ENCODE peak calls at places on chromosomes 16 and 17, in ten cellular contexts. X is DND-41, B is A549, T is endothelial cell of umbilical vein, V is mesendoderm, J is IMR-90, D is trophoblast cell, M is keratinocyte, L is GM23248, H is HCT116. C is an unnamed sample.

GRCh38 chr16:87951550-87952538 is 610 bp downstream of the BANP start:
- DNase-seq in X (peak; percentile 24), B (no peak), T (peak; percentile 35), V (peak; percentile 29), J (no peak), D (peak; percentile 31), M (no peak), L (peak; percentile 52), H (no peak), C (no peak)

GRCh38 chr17:4881761-4882555 is 17.4 kb upstream of the C17orf107 start:
- DNase-seq in X (peak; percentile 26), B (peak; percentile 71), T (peak; percentile 52), V (peak; percentile 72), J (peak; percentile 12), D (peak; percentile 82), M (no peak), L (peak; percentile 64), H (no peak), C (no peak)

GRCh38 chr16:72797606-72798005 is 250.3 kb downstream of the ZFHX3 start:
- DNase-seq in X (no peak), B (no peak), T (no peak), V (no peak), J (no peak), D (no peak), M (no peak), L (no peak), H (no peak), C (no peak)

GRCh38 chr17:40967581-40967980 is 833 bp upstream of the KRT39 start:
- DNase-seq in X (no peak), B (no peak), T (no peak), V (no peak), J (no peak), D (no peak), M (no peak), L (no peak), H (no peak), C (no peak)

GRCh38 chr16:15533386-15533785 is 99.0 kb downstream of the BMERB1 start:
- DNase-seq in X (no peak), B (no peak), T (no peak), V (no peak), J (no peak), D (no peak), M (no peak), L (no peak), H (no peak), C (no peak)

GRCh38 chr16:81720973-81721907 is 57.9 kb upstream of the PLCG2 start:
- DNase-seq in X (no peak), B (no peak), T (no peak), V (no peak), J (peak; percentile 61), D (no peak), M (no peak), L (no peak), H (no peak), C (no peak)

GRCh38 chr16:13909872-13910303 is 10.1 kb upstream of the ERCC4 start:
- DNase-seq in X (no peak), B (no peak), T (peak; percentile 13), V (no peak), J (peak; percentile 75), D (no peak), M (no peak), L (peak; percentile 75), H (no peak), C (peak; percentile 89)

GRCh38 chr16:49859139-49859947 is 3.4 kb upstream of the ZNF423 start:
- DNase-seq in X (no peak), B (no peak), T (peak; percentile 34), V (no peak), J (no peak), D (peak; percentile 25), M (no peak), L (peak; percentile 45), H (no peak), C (peak; percentile 20)

GRCh38 chr16:27365142-27366089 is 36.6 kb upstream of the IL21R start:
- DNase-seq in X (no peak), B (no peak), T (peak; percentile 40), V (peak; percentile 75), J (peak; percentile 84), D (peak; percentile 69), M (peak; percentile 83), L (peak; percentile 65), H (peak; percentile 69), C (peak; percentile 70)

GRCh38 chr17:82121660-82122629 is 23.9 kb upstream of the FASN start:
- DNase-seq in X (peak; percentile 26), B (no peak), T (no peak), V (no peak), J (no peak), D (no peak), M (no peak), L (no peak), H (no peak), C (no peak)

GRCh38 chr17:17001076-17001777 is 29.3 kb upstream of the TNFRSF13B start:
- DNase-seq in X (no peak), B (no peak), T (no peak), V (no peak), J (no peak), D (no peak), M (no peak), L (no peak), H (no peak), C (no peak)

GRCh38 chr17:3888343-3889171 is 4.3 kb downstream of the CAMKK1 start:
- DNase-seq in X (peak; percentile 24), B (no peak), T (peak; percentile 80), V (peak; percentile 81), J (peak; percentile 94), D (peak; percentile 44), M (peak; percentile 69), L (peak; percentile 99), H (peak; percentile 72), C (peak; percentile 89)

GRCh38 chr17:27473748-27474609 is 17.7 kb downstream of the KSR1 start:
- DNase-seq in X (peak; percentile 53), B (no peak), T (peak; percentile 84), V (peak; percentile 75), J (no peak), D (no peak), M (no peak), L (no peak), H (no peak), C (no peak)

GRCh38 chr17:41520821-41521521 is 2.3 kb upstream of the KRT15 start:
- DNase-seq in X (no peak), B (no peak), T (no peak), V (no peak), J (no peak), D (peak; percentile 51), M (no peak), L (no peak), H (no peak), C (no peak)

GRCh38 chr16:56370836-56371235 is 54.5 kb downstream of the AMFR start:
- DNase-seq in X (no peak), B (no peak), T (peak; percentile 51), V (no peak), J (peak; percentile 32), D (peak; percentile 9), M (no peak), L (no peak), H (no peak), C (no peak)

GRCh38 chr17:32871736-32872135 is 5.2 kb downstream of the MYO1D start:
- DNase-seq in X (no peak), B (no peak), T (no peak), V (no peak), J (no peak), D (no peak), M (no peak), L (peak; percentile 28), H (no peak), C (no peak)
- H3K4me2 ChIP-seq in X (no peak overlapping the region), B (no peak overlapping the region), T (no peak overlapping the region), V (no peak overlapping the region), J (no peak overlapping the region), D (no peak overlapping the region), M (no peak overlapping the region), L (peak overlapping the region; percentile 55), H (no peak overlapping the region), C (no peak overlapping the region)

GRCh38 chr17:50532452-50533024 is at the start of gene EPN3:
- DNase-seq in X (no peak), B (no peak), T (no peak), V (peak; percentile 79), J (no peak), D (peak; percentile 76), M (no peak), L (peak; percentile 49), H (peak; percentile 31), C (no peak)
- H3K4me2 ChIP-seq in X (no peak within 1 kb of the TSS), B (peak within 1 kb of the TSS; percentile 83), T (no peak within 1 kb of the TSS), V (peak within 1 kb of the TSS; percentile 93), J (no peak within 1 kb of the TSS), D (peak within 1 kb of the TSS; percentile 88), M (peak within 1 kb of the TSS; percentile 93), L (no peak within 1 kb of the TSS), H (peak within 1 kb of the TSS; percentile 99), C (peak within 1 kb of the TSS; percentile 74)

GRCh38 chr16:6967796-6968195 is 364.8 kb upstream of the RBFOX1 start:
- DNase-seq in X (no peak), B (no peak), T (no peak), V (no peak), J (no peak), D (no peak), M (no peak), L (no peak), H (no peak), C (no peak)
- H3K4me2 ChIP-seq in X (no peak overlapping the region), B (no peak overlapping the region), T (no peak overlapping the region), V (no peak overlapping the region), J (no peak overlapping the region), D (no peak overlapping the region), M (no peak overlapping the region), L (no peak overlapping the region), H (no peak overlapping the region), C (no peak overlapping the region)

GRCh38 chr17:76822184-76822778 is 45.9 kb upstream of the MGAT5B start:
- DNase-seq in X (no peak), B (no peak), T (no peak), V (no peak), J (no peak), D (no peak), M (no peak), L (no peak), H (no peak), C (no peak)

GRCh38 chr17:76816590-76817135 is 51.5 kb upstream of the MGAT5B start:
- DNase-seq in X (peak; percentile 74), B (peak; percentile 85), T (peak; percentile 41), V (peak; percentile 79), J (peak; percentile 42), D (peak; percentile 69), M (no peak), L (peak; percentile 71), H (peak; percentile 63), C (no peak)

GRCh38 chr17:76820523-76820922 is 47.7 kb upstream of the MGAT5B start:
- DNase-seq in X (no peak), B (no peak), T (no peak), V (no peak), J (no peak), D (no peak), M (no peak), L (no peak), H (no peak), C (no peak)

GRCh38 chr17:76824103-76824502 is 44.1 kb upstream of the MGAT5B start:
- DNase-seq in X (no peak), B (no peak), T (no peak), V (no peak), J (no peak), D (no peak), M (no peak), L (no peak), H (no peak), C (no peak)

DNA sequence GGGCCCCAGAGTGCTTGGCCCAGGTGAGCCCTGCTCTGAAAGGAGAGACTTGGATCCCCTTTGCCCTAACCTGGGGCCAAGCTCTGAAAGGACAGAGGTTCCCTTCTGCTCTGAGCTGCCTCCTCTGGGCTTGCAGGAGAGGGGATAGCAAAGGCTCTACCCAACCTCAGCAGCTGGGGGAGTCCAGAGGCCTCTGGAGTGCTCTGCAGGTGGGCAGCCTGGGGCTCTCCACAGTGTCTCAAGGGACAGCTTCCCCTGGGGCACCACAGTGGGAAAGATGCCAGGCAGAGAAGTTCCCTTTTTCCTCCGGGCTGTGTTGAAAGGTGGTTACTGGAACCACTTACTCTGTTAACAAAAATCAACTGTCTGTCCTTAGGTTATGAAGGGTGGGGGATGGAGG is 48.2 kb upstream of the MGAT5B start:
- DNase-seq in X (peak; percentile 65), B (no peak), T (no peak), V (peak; percentile 7), J (no peak), D (no peak), M (no peak), L (no peak), H (no peak), C (no peak)
- H3K4me2 ChIP-seq in X (no peak overlapping the region), B (no peak overlapping the region), T (no peak overlapping the region), V (no peak overlapping the region), J (no peak overlapping the region), D (no peak overlapping the region), M (no peak overlapping the region), L (no peak overlapping the region), H (no peak overlapping the region), C (no peak overlapping the region)

C was measured in astrocyte.